ENCODE peak calls at places on chromosomes 5 and 9, in nine cellular contexts. P is tibial nerve, E is left lung, J is body of pancreas, L is MCF 10A, O is A549, D is mammary epithelial cell, X is K562, Z is GM12865. U is an unnamed sample.
A peak's percentile ranks its signal among the peaks of the same experiment; 100 is the strongest.

GRCh38 chr9:127237801-127238200 is 26.8 kb upstream of the GARNL3 start:
- DNase-seq in O (no peak), E (no peak), D (no peak), X (no peak), P (no peak), Z (no peak), J (no peak), L (no peak), U (no peak)

GRCh38 chr9:129888085-129888808 is 53.0 kb downstream of the USP20 start:
- DNase-seq in J (peak; percentile 27), X (peak; percentile 70), Z (peak; percentile 99), E (peak; percentile 73), P (no peak), L (no peak), O (no peak), D (no peak), U (no peak)

GRCh38 chr9:81213456-81213855 is 475.9 kb downstream of the TLE1 start:
- DNase-seq in X (no peak), P (no peak), J (no peak), O (no peak), D (no peak), Z (no peak), L (no peak), E (no peak), U (no peak)

GRCh38 chr5:115179959-115180709 is 10.4 kb upstream of the TRIM36 start:
- DNase-seq in J (peak; percentile 41), X (no peak), O (peak; percentile 19), L (no peak), D (peak; percentile 21), Z (peak; percentile 28), E (no peak), P (no peak), U (no peak)

GRCh38 chr5:321233-321725 is at the start of gene AHRR:
- DNase-seq in E (no peak), P (no peak), D (peak; percentile 59), L (peak; percentile 62), X (peak; percentile 92), Z (peak; percentile 81), O (peak; percentile 57), J (peak; percentile 67), U (no peak)

GRCh38 chr5:108858959-108859358 is 111.3 kb downstream of the FER start:
- DNase-seq in Z (peak; percentile 76), O (no peak), X (no peak), L (peak; percentile 44), E (no peak), J (no peak), P (no peak), D (peak; percentile 10), U (no peak)

GRCh38 chr5:132260714-132261615 is 3.5 kb downstream of the PDLIM4 start:
- DNase-seq in D (peak; percentile 95), E (peak; percentile 81), J (peak; percentile 74), O (no peak), L (peak; percentile 97), X (peak; percentile 55), Z (peak; percentile 54), P (peak; percentile 75), U (peak; percentile 45)

GRCh38 chr9:23539311-23539710 is 286.7 kb downstream of the ELAVL2 start:
- DNase-seq in J (no peak), D (no peak), X (no peak), P (no peak), Z (no peak), O (no peak), L (no peak), E (no peak), U (no peak)

GRCh38 chr9:35179347-35180271 is 17.8 kb downstream of the UNC13B start:
- DNase-seq in O (peak; percentile 37), P (no peak), J (peak; percentile 9), X (no peak), L (peak; percentile 7), Z (no peak), E (no peak), D (no peak), U (no peak)

GRCh38 chr9:28539432-28539831 is 966.2 kb upstream of the C9orf72 start:
- DNase-seq in D (peak; percentile 80), X (no peak), J (no peak), O (no peak), E (no peak), Z (no peak), P (no peak), L (peak; percentile 71), U (no peak)

GRCh38 chr5:178331491-178331981 is 98.9 kb upstream of the PHYKPL start:
- DNase-seq in E (no peak), X (no peak), P (peak; percentile 19), J (peak; percentile 70), Z (no peak), O (no peak), L (peak; percentile 52), D (no peak), U (peak; percentile 86)

GRCh38 chr9:77964258-77964657 is 67.4 kb downstream of the GNAQ start:
- DNase-seq in X (no peak), E (no peak), O (no peak), J (no peak), Z (no peak), P (no peak), L (no peak), D (no peak), U (no peak)

GRCh38 chr9:114058688-114059046 is 19.4 kb downstream of the AMBP start:
- DNase-seq in E (no peak), J (no peak), L (no peak), P (no peak), Z (no peak), D (no peak), X (no peak), O (no peak), U (no peak)

GRCh38 chr5:8848997-8849585 is 696.8 kb downstream of the SEMA5A start:
- DNase-seq in Z (no peak), D (peak; percentile 75), L (peak; percentile 73), E (no peak), O (no peak), X (no peak), P (no peak), J (no peak), U (no peak)

GRCh38 chr5:139912804-139913203 is 117.2 kb downstream of the PSD2 start:
- DNase-seq in Z (no peak), P (peak; percentile 2), O (no peak), E (no peak), D (no peak), X (no peak), L (no peak), J (peak; percentile 86), U (no peak)

GRCh38 chr9:108041551-108041950 is 552.0 kb upstream of the KLF4 start:
- DNase-seq in X (no peak), Z (no peak), L (peak; percentile 89), J (no peak), O (peak; percentile 47), E (no peak), P (no peak), D (peak; percentile 90), U (no peak)

GRCh38 chr5:113806250-113806649 is 292.8 kb downstream of the YTHDC2 start:
- DNase-seq in J (no peak), D (peak; percentile 17), Z (no peak), O (no peak), L (peak; percentile 25), P (no peak), X (no peak), E (no peak), U (no peak)
- TF ChIP-seq CTCF in J (no peak), D (peak; percentile 39), Z (no peak), O (no peak), L (peak; percentile 13), P (peak; percentile 16), X (no peak), E (no peak), U (no peak)

GRCh38 chr9:7360513-7360912 is 439.1 kb downstream of the DMAC1 start:
- DNase-seq in O (no peak), P (no peak), L (peak; percentile 18), X (peak; percentile 4), Z (no peak), D (no peak), J (no peak), E (no peak), U (no peak)
- TF ChIP-seq CTCF in O (no peak), P (no peak), L (no peak), X (no peak), Z (peak; percentile 11), D (no peak), J (no peak), E (no peak), U (no peak)

GRCh38 chr5:73314395-73315195 is 134.0 kb downstream of the FOXD1 start:
- DNase-seq in E (no peak), L (no peak), P (no peak), D (no peak), J (no peak), X (no peak), Z (no peak), O (no peak), U (no peak)

GRCh38 chr5:73311291-73312110 is 137.1 kb downstream of the FOXD1 start:
- DNase-seq in O (peak; percentile 23), Z (no peak), J (no peak), D (peak; percentile 85), E (no peak), X (no peak), L (peak; percentile 88), P (no peak), U (no peak)

GRCh38 chr5:73312872-73313510 is 135.6 kb downstream of the FOXD1 start:
- DNase-seq in L (no peak), J (no peak), P (no peak), D (no peak), Z (no peak), O (no peak), X (no peak), E (no peak), U (no peak)

GRCh38 chr5:73307645-73308346 is 134.8 kb downstream of the TMEM174 start:
- DNase-seq in P (no peak), X (no peak), D (no peak), J (no peak), E (no peak), O (no peak), L (no peak), Z (no peak), U (no peak)

DNA sequence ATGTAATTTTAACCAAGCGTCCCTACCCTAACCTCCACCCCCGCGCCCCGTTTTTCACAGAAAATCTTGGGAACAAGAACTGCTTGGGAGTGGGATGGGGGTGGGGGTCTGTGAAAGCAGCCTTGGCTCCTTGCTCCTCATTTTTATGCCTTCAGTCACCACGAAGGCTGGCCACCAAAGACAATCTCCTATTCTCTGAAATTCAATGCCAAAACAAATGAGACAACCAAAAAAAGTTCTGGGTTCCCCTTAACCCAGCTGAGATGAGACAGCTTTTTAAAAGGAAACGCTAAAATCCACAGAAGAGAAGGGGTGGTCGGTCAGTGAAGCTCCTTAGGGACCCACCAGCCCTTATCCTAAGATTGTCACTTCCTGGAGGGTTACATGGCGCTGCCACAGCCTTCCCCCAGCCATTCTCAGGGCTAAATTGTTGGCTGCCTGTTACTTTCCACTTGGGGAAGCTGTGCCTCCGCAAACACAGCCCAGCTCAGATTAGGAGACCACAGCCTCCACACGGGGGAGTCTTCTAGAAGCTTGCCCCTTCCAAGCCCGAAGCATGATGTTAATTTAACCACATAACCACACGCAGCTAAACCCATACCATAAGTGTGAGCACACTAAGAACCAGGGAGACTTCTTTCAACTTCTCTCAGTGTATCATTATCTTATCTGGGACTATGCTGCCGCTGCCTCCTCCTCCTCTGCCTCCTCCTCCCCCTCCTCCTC is 136.3 kb downstream of the FOXD1 start:
- DNase-seq in L (no peak), O (peak; percentile 25), J (no peak), Z (peak; percentile 53), P (peak; percentile 53), D (no peak), X (peak; percentile 18), E (peak; percentile 50), U (no peak)
- TF ChIP-seq CTCF in L (no peak), O (no peak), J (no peak), Z (peak; percentile 13), P (no peak), D (no peak), X (peak; percentile 29), E (no peak), U (no peak)

GRCh38 chr9:104575451-104575850 is 6.5 kb downstream of the OR13C8 start:
- DNase-seq in L (no peak), P (no peak), D (no peak), E (no peak), O (no peak), Z (no peak), X (no peak), J (no peak), U (no peak)
- TF ChIP-seq CTCF in L (no peak), P (no peak), D (no peak), E (no peak), O (no peak), Z (no peak), X (no peak), J (no peak), U (no peak)

U was measured in right lobe of liver.